ENCODE peak calls at places on chromosomes 3 and 15, in six cellular contexts. W, P, H, G, V and T are unnamed samples.
A peak's percentile ranks its signal among the peaks of the same experiment; 100 is the strongest.

GRCh38 chr15:26888761-26889160 is 21.9 kb downstream of the GABRA5 start:
- DNase-seq in W (peak; percentile 55), P (no peak), H (no peak), G (no peak), V (no peak), T (no peak)

GRCh38 chr15:36334059-36334458 is 245.4 kb upstream of the CDIN1 start:
- DNase-seq in W (no peak), P (no peak), H (peak; percentile 65), G (no peak), V (no peak), T (no peak)

GRCh38 chr15:47383102-47383501 is 334.2 kb upstream of the SEMA6D start:
- DNase-seq in W (no peak), P (no peak), H (no peak), G (no peak), V (no peak), T (no peak)

GRCh38 chr3:13400114-13400696 is 19.9 kb downstream of the NUP210 start:
- DNase-seq in W (no peak), P (no peak), H (no peak), G (no peak), V (no peak), T (no peak)

GRCh38 chr15:67189326-67190051 is 65.0 kb downstream of the AAGAB start:
- DNase-seq in W (no peak), P (no peak), H (no peak), G (no peak), V (no peak), T (no peak)

GRCh38 chr3:157542711-157543485 is 39.7 kb upstream of the VEPH1 start:
- DNase-seq in W (peak; percentile 16), P (no peak), H (peak; percentile 49), G (no peak), V (no peak), T (no peak)

GRCh38 chr3:43389388-43390254 is 103.3 kb downstream of the SNRK start:
- DNase-seq in W (no peak), P (peak; percentile 72), H (peak; percentile 84), G (no peak), V (no peak), T (no peak)

GRCh38 chr3:197519801-197520211 is 36.0 kb downstream of the BDH1 start:
- DNase-seq in W (no peak), P (no peak), H (no peak), G (no peak), V (no peak), T (no peak)

GRCh38 chr15:45448066-45448510 is 69.7 kb upstream of the GATM start:
- DNase-seq in W (no peak), P (no peak), H (no peak), G (no peak), V (no peak), T (no peak)

GRCh38 chr3:97010881-97011657 is 196.7 kb downstream of the EPHA6 start:
- DNase-seq in W (no peak), P (no peak), H (no peak), G (no peak), V (no peak), T (no peak)

GRCh38 chr3:47825590-47825989 is 22.7 kb downstream of the DHX30 start:
- DNase-seq in W (peak; percentile 15), P (no peak), H (no peak), G (no peak), V (no peak), T (no peak)

GRCh38 chr15:41894791-41895463 is 1.1 kb upstream of the SPTBN5 start:
- DNase-seq in W (peak; percentile 52), P (peak; percentile 79), H (peak; percentile 65), G (no peak), V (peak; percentile 60), T (peak; percentile 56)

GRCh38 chr3:62876064-62876463 is 848 bp upstream of the CADPS start:
- DNase-seq in W (peak; percentile 74), P (no peak), H (peak; percentile 58), G (no peak), V (no peak), T (no peak)

GRCh38 chr3:43294975-43295374 is 8.6 kb downstream of the SNRK start:
- DNase-seq in W (no peak), P (no peak), H (no peak), G (no peak), V (no peak), T (no peak)

GRCh38 chr15:69277316-69277715 is 21.4 kb upstream of the PAQR5 start:
- DNase-seq in W (no peak), P (no peak), H (no peak), G (no peak), V (no peak), T (no peak)

GRCh38 chr3:106349191-106349881 is 480.5 kb upstream of the CBLB start:
- DNase-seq in W (no peak), P (no peak), H (peak; percentile 66), G (no peak), V (no peak), T (no peak)

GRCh38 chr3:178003756-178004155 is 532.5 kb upstream of the KCNMB2 start:
- DNase-seq in W (no peak), P (no peak), H (peak; percentile 74), G (no peak), V (no peak), T (no peak)

GRCh38 chr3:72663429-72663828 is 184.8 kb downstream of the SHQ1 start:
- DNase-seq in W (peak; percentile 65), P (no peak), H (peak; percentile 28), G (peak; percentile 98), V (no peak), T (no peak)

GRCh38 chr3:187183210-187183862 is 13.9 kb upstream of the RTP1 start:
- DNase-seq in W (peak; percentile 47), P (no peak), H (no peak), G (no peak), V (no peak), T (no peak)

GRCh38 chr3:17579289-17580031 is 163.0 kb downstream of the TBC1D5 start:
- DNase-seq in W (no peak), P (no peak), H (peak; percentile 90), G (peak; percentile 56), V (no peak), T (no peak)

GRCh38 chr3:60743631-60744164 is 507.6 kb downstream of the FHIT start:
- DNase-seq in W (peak; percentile 91), P (no peak), H (no peak), G (no peak), V (no peak), T (no peak)

GRCh38 chr3:46990573-46991374 is 11.3 kb downstream of the NBEAL2 start:
- DNase-seq in W (no peak), P (no peak), H (no peak), G (no peak), V (no peak), T (peak; percentile 53)

GRCh38 chr3:61804782-61805181 is 243.4 kb downstream of the PTPRG start:
- DNase-seq in W (no peak), P (no peak), H (no peak), G (no peak), V (no peak), T (no peak)

GRCh38 chr3:126371096-126371705 is 14.0 kb upstream of the KLF15 start:
- DNase-seq in W (no peak), P (no peak), H (no peak), G (no peak), V (no peak), T (no peak)

GRCh38 chr3:52068055-52068704 is 11.8 kb upstream of the DUSP7 start:
- DNase-seq in W (no peak), P (no peak), H (peak; percentile 46), G (no peak), V (no peak), T (no peak)

GRCh38 chr15:71366926-71367325 is 251.7 kb downstream of the THSD4 start:
- DNase-seq in W (no peak), P (no peak), H (no peak), G (no peak), V (no peak), T (no peak)